ENCODE peak calls at places on chromosomes 1 and 21, in five cellular contexts. E is OCI-LY7, M is endothelial cell, J is epithelial cell of esophagus, G is brain microvascular endothelial cell. V is an unnamed sample.

GRCh38 chr1:164733070-164733469 is 174.1 kb downstream of the PBX1 start:
- DNase-seq in E (no peak), M (no peak), J (peak), G (peak), V (no peak)

GRCh38 chr21:34196996-34197395 is 123.6 kb downstream of the MRPS6 start:
- DNase-seq in E (no peak), M (no peak), J (no peak), G (no peak), V (no peak)

GRCh38 chr1:83701396-83701795 is 297.5 kb downstream of the TTLL7 start:
- DNase-seq in E (no peak), M (no peak), J (no peak), G (no peak), V (no peak)

GRCh38 chr1:109610609-109611307 is 8.7 kb downstream of the GNAT2 start:
- DNase-seq in E (no peak), M (no peak), J (peak), G (peak), V (peak)

GRCh38 chr1:211469938-211470529 is 21.9 kb downstream of the RD3 start:
- DNase-seq in E (peak), M (peak), J (peak), G (peak), V (peak)

GRCh38 chr1:41955461-41956159 is 36.9 kb upstream of the HIVEP3 start:
- DNase-seq in E (no peak), M (peak), J (peak), G (peak), V (peak)

GRCh38 chr21:32710987-32711386 is 16.8 kb downstream of the SYNJ1 start:
- DNase-seq in E (no peak), M (no peak), J (no peak), G (no peak), V (no peak)

GRCh38 chr1:166956057-166956850 is 19.1 kb downstream of the ILDR2 start:
- DNase-seq in E (no peak), M (no peak), J (no peak), G (no peak), V (no peak)

GRCh38 chr1:30617161-30617560 is 106.2 kb downstream of the MATN1 start:
- DNase-seq in E (no peak), M (no peak), J (peak), G (no peak), V (no peak)

GRCh38 chr1:91876040-91876470 is 9.9 kb downstream of the TGFBR3 start:
- DNase-seq in E (no peak), M (no peak), J (no peak), G (no peak), V (no peak)

GRCh38 chr1:87956766-87957165 is 628.1 kb downstream of the LMO4 start:
- DNase-seq in E (no peak), M (no peak), J (no peak), G (no peak), V (no peak)

GRCh38 chr1:226181996-226182714 is 4.4 kb downstream of the ACBD3 start:
- DNase-seq in E (peak), M (peak), J (peak), G (peak), V (peak)

GRCh38 chr1:25676488-25676887 is 59.9 kb downstream of the MAN1C1 start:
- DNase-seq in E (no peak), M (no peak), J (peak), G (no peak), V (no peak)

GRCh38 chr1:202964755-202965440 is 2.2 kb downstream of the CYB5R1 start:
- DNase-seq in E (no peak), M (no peak), J (peak), G (peak), V (peak)

DNA sequence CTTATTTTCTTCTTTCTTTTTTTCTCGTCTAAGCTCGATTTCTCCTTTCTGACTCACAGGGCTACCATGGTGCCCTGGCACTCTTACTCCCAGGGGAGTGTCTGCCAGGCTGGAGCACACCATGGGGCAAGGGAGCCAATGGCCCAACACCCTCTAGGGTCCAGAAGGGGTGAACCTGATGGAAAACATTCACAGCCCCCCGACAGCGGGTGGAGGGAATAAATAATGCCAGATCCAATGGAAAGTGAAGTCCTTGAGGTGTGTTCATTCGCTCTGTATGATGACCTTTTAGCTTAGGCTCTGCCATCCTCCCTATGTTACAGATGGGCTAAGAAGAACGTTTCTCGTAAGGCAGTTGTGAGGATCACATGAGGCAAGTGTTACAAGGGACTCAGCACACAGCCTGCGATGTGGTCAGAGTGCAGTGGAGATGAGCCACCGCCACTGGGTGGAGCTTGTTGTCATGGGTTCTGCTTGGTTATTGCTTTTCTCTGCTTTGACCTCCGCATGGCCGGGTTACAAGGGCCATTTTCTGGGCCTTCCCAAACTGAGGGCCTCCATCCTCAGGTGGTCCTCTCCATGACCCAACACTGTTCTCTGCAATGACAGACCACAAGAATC is 3.5 kb upstream of the FCMR start:
- DNase-seq in E (peak), M (no peak), J (no peak), G (no peak), V (no peak)
- TF ChIP-seq CTCF in E (peak), M (no peak), J (no peak), G (no peak), V (no peak)

GRCh38 chr21:42255825-42256224 is 36.9 kb downstream of the ABCG1 start:
- DNase-seq in E (no peak), M (no peak), J (no peak), G (no peak), V (no peak)
- TF ChIP-seq CTCF in E (peak), M (no peak), J (no peak), G (no peak), V (no peak)

GRCh38 chr1:32414186-32414886 is 20.1 kb upstream of the BSDC1 start:
- DNase-seq in E (no peak), M (no peak), J (no peak), G (no peak), V (no peak)
- TF ChIP-seq CTCF in E (peak), M (peak), J (no peak), G (no peak), V (no peak)

GRCh38 chr1:23421343-23421742 is 3.2 kb downstream of the TCEA3 start:
- DNase-seq in E (no peak), M (no peak), J (no peak), G (no peak), V (peak)

GRCh38 chr1:23422313-23422877 is 2.2 kb downstream of the TCEA3 start:
- DNase-seq in E (no peak), M (no peak), J (peak), G (peak), V (peak)

GRCh38 chr1:23420778-23421177 is 3.8 kb downstream of the TCEA3 start:
- DNase-seq in E (no peak), M (no peak), J (no peak), G (no peak), V (no peak)

GRCh38 chr1:23422955-23423354 is 1.6 kb downstream of the TCEA3 start:
- DNase-seq in E (no peak), M (no peak), J (no peak), G (no peak), V (no peak)

GRCh38 chr1:23421752-23422312 is 2.7 kb downstream of the TCEA3 start:
- DNase-seq in E (no peak), M (no peak), J (peak), G (peak), V (peak)
- TF ChIP-seq CTCF in E (peak), M (peak), J (no peak), G (peak), V (peak)

GRCh38 chr1:186987769-186988168 is 159.0 kb downstream of the PLA2G4A start:
- DNase-seq in E (no peak), M (no peak), J (no peak), G (no peak), V (no peak)
- TF ChIP-seq CTCF in E (no peak), M (peak), J (no peak), G (peak), V (no peak)

GRCh38 chr1:21939650-21940374 is 2.7 kb upstream of the HSPG2 start:
- DNase-seq in E (no peak), M (no peak), J (peak), G (peak), V (peak)
- TF ChIP-seq CTCF in E (no peak), M (no peak), J (peak), G (peak), V (peak)

GRCh38 chr1:179750630-179751029 is 7.5 kb downstream of the FAM163A start:
- DNase-seq in E (no peak), M (no peak), J (no peak), G (no peak), V (no peak)
- TF ChIP-seq CTCF in E (no peak), M (no peak), J (no peak), G (no peak), V (no peak)

DNA sequence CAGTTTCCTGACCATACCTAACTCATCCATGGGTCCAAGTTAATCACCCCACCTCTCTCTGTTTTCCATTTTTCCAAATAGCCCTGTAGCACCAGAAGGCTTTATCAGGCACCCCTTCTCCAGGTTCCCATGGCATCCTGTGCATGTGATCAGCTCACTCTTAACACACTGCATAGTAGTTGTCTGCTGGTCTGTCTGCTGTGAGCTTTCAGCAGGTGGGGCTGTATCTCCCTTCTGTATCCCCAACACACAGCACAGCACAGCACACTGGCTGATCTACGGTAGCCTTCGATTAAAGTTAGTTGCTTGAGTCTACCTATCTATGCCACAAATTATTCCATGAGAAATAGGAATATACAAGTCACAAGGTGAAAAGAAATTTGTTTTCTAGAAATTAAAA is 54.3 kb upstream of the C1orf198 start:
- DNase-seq in E (peak), M (no peak), J (peak), G (no peak), V (peak)
- TF ChIP-seq CTCF in E (peak), M (no peak), J (peak), G (peak), V (peak)